ENCODE peak calls at places on chromosome 4, in seven cellular contexts. N is IMR-90, Z is mesenchymal stem cell, L is H9, S is H1, I is mesendoderm, B is trophoblast cell. U is an unnamed sample.

GRCh38 chr4:184384056-184384809 is 90.1 kb downstream of the IRF2 start:
- DNase-seq in N (peak; percentile 96), Z (peak; percentile 94), L (peak; percentile 29), S (no peak), I (no peak), B (no peak), U (no peak)

GRCh38 chr4:145315828-145316227 is 135.4 kb upstream of the OTUD4 start:
- DNase-seq in N (no peak), Z (no peak), L (no peak), S (no peak), I (no peak), B (no peak), U (no peak)

GRCh38 chr4:6066191-6066590 is 48.0 kb upstream of the C4orf50 start:
- DNase-seq in N (no peak), Z (no peak), L (no peak), S (no peak), I (no peak), B (no peak), U (no peak)

GRCh38 chr4:15327311-15328298 is 100.2 kb upstream of the C1QTNF7 start:
- DNase-seq in N (peak; percentile 94), Z (peak; percentile 85), L (no peak), S (no peak), I (peak; percentile 21), B (peak; percentile 51), U (no peak)

GRCh38 chr4:658681-659667 is 15.1 kb downstream of the ATP5ME start:
- DNase-seq in N (no peak), Z (no peak), L (peak; percentile 19), S (no peak), I (no peak), B (no peak), U (no peak)

GRCh38 chr4:128162434-128162833 is 101.3 kb downstream of the LARP1B start:
- DNase-seq in N (peak; percentile 40), Z (no peak), L (no peak), S (no peak), I (peak; percentile 50), B (no peak), U (no peak)

GRCh38 chr4:73576366-73576765 is 43.9 kb downstream of the RASSF6 start:
- DNase-seq in N (peak; percentile 29), Z (peak; percentile 28), L (no peak), S (no peak), I (no peak), B (no peak), U (no peak)

GRCh38 chr4:157043131-157043530 is 32.8 kb upstream of the GLRB start:
- DNase-seq in N (peak; percentile 51), Z (peak; percentile 67), L (peak; percentile 52), S (no peak), I (peak; percentile 86), B (no peak), U (peak; percentile 5)

GRCh38 chr4:39730067-39730466 is 32.1 kb downstream of the UBE2K start:
- DNase-seq in N (no peak), Z (peak; percentile 58), L (no peak), S (no peak), I (no peak), B (no peak), U (no peak)

GRCh38 chr4:80321341-80321740 is 14.2 kb upstream of the CFAP299 start:
- DNase-seq in N (no peak), Z (no peak), L (no peak), S (no peak), I (no peak), B (no peak), U (no peak)

GRCh38 chr4:168380290-168380689 is 61.7 kb upstream of the DDX60 start:
- DNase-seq in N (no peak), Z (no peak), L (no peak), S (no peak), I (no peak), B (no peak), U (no peak)

GRCh38 chr4:71262161-71262560 is 76.7 kb upstream of the SLC4A4 start:
- DNase-seq in N (peak; percentile 62), Z (peak; percentile 62), L (no peak), S (no peak), I (no peak), B (no peak), U (no peak)

GRCh38 chr4:25860586-25861421 is 2.0 kb downstream of the SEL1L3 start:
- DNase-seq in N (peak; percentile 42), Z (no peak), L (no peak), S (no peak), I (no peak), B (peak; percentile 3), U (no peak)

GRCh38 chr4:184424993-184425758 is 49.2 kb downstream of the IRF2 start:
- DNase-seq in N (peak; percentile 55), Z (peak; percentile 81), L (no peak), S (no peak), I (no peak), B (no peak), U (no peak)

GRCh38 chr4:80155286-80155982 is 41.9 kb upstream of the PRDM8 start:
- DNase-seq in N (no peak), Z (no peak), L (no peak), S (no peak), I (no peak), B (peak; percentile 7), U (no peak)

GRCh38 chr4:142474398-142475087 is 371.6 kb downstream of the INPP4B start:
- DNase-seq in N (peak; percentile 9), Z (no peak), L (no peak), S (no peak), I (no peak), B (peak; percentile 97), U (no peak)

GRCh38 chr4:112514079-112514448 is 1.9 kb downstream of the NEUROG2 start:
- DNase-seq in N (no peak), Z (no peak), L (peak; percentile 56), S (no peak), I (peak; percentile 33), B (no peak), U (no peak)

GRCh38 chr4:160318567-160319220 is 1215.8 kb downstream of the RAPGEF2 start:
- DNase-seq in N (no peak), Z (no peak), L (no peak), S (no peak), I (no peak), B (no peak), U (no peak)

GRCh38 chr4:176534566-176534965 is 214.8 kb downstream of the SPCS3 start:
- DNase-seq in N (peak; percentile 95), Z (peak; percentile 83), L (no peak), S (no peak), I (peak; percentile 24), B (no peak), U (no peak)

GRCh38 chr4:5816851-5817375 is 76.0 kb downstream of the CRMP1 start:
- DNase-seq in N (no peak), Z (no peak), L (no peak), S (no peak), I (no peak), B (no peak), U (no peak)

GRCh38 chr4:173317003-173317402 is 17.2 kb downstream of the HMGB2 start:
- DNase-seq in N (no peak), Z (peak; percentile 4), L (peak; percentile 51), S (no peak), I (peak; percentile 65), B (no peak), U (no peak)

GRCh38 chr4:77031544-77031943 is 44.2 kb downstream of the CCNI start:
- DNase-seq in N (no peak), Z (no peak), L (no peak), S (no peak), I (no peak), B (no peak), U (no peak)

GRCh38 chr4:77037736-77038135 is 38.1 kb downstream of the CCNI start:
- DNase-seq in N (peak; percentile 56), Z (peak; percentile 33), L (no peak), S (no peak), I (no peak), B (no peak), U (no peak)

GRCh38 chr4:77040265-77040664 is 35.5 kb downstream of the CCNI start:
- DNase-seq in N (peak; percentile 85), Z (peak; percentile 65), L (no peak), S (no peak), I (no peak), B (no peak), U (no peak)

GRCh38 chr4:77036206-77036605 is 39.6 kb downstream of the CCNI start:
- DNase-seq in N (peak; percentile 94), Z (peak; percentile 77), L (no peak), S (no peak), I (no peak), B (no peak), U (no peak)

GRCh38 chr4:77035153-77035552 is 40.6 kb downstream of the CCNI start:
- DNase-seq in N (no peak), Z (no peak), L (no peak), S (no peak), I (no peak), B (no peak), U (no peak)
- H3K9ac ChIP-seq in N (no peak overlapping the region), Z (no peak overlapping the region), L (no peak overlapping the region), S (no peak overlapping the region), I (no peak overlapping the region), B (no peak overlapping the region), U (no peak overlapping the region)

GRCh38 chr4:44544158-44544557 is 95.5 kb upstream of the KCTD8 start:
- DNase-seq in N (no peak), Z (no peak), L (no peak), S (no peak), I (no peak), B (no peak), U (no peak)
- H2BK120ac ChIP-seq in N (no peak overlapping the region), Z (no peak overlapping the region), L (no peak overlapping the region), S (no peak overlapping the region), I (no peak overlapping the region), B (no peak overlapping the region), U (no peak overlapping the region)

DNA sequence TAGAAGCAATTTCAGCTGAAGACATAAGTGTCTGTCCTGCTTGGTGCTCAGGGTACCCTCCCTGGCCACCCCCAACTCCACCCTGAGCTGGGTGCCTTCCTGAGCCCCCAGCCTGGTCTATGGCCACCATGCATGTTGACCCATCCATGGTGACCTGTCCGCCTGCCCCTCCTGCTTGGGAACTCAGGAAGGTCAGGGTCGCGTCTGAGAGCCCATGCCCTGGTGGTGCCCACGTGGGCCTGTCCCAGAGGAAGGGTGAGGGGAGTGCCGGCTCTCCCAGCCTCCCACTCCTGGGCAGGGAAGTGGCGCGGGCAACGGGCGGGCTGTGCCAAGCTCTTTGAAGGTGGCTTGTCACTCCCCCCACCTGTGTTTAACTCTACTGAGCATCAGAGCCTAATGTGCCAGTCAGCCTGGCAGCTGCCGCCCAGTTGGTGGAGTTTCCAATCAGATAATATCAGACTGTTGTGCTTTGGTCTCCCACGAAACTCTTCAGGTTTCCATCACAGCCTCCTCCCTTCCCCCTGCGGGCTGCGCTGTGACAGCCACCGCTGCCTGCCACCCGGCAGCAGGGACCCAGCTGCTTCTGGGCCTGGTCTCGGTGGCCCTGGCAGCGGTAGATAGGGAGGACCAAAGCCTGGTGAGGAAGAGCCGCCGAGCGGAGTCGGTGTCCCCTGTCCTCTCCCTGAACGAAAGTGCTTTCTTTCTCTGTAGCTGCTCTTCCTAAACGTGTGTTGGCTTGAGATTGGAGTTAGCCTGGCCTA is 4.8 kb downstream of the SH3BP2 start:
- DNase-seq in N (no peak), Z (no peak), L (no peak), S (no peak), I (no peak), B (no peak), U (no peak)
- H3K9ac ChIP-seq in N (no peak overlapping the region), Z (no peak overlapping the region), L (no peak overlapping the region), S (no peak overlapping the region), I (no peak overlapping the region), B (no peak overlapping the region), U (no peak overlapping the region)

DNA sequence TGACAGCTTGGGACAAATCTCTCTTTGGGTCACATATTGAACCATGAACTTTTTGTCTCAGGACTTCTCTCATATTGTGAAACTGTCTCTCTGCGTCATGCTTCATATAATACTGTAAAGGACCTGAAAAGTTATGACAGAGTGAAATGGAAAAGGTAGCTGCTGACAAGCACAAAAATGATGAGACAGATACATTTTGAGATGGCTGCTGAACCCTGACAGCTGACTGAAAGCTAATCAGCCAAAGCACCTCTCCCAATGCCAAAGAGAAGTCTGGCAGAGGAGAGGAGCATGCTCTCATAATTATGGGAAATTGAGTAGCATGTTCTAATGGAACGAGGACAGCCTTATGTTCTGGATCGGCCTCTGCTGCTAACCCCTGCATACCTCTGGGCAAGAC is 873.4 kb upstream of the ADGRL3 start:
- DNase-seq in N (no peak), Z (no peak), L (no peak), S (no peak), I (no peak), B (no peak), U (no peak)
- H2BK120ac ChIP-seq in N (no peak overlapping the region), Z (no peak overlapping the region), L (no peak overlapping the region), S (no peak overlapping the region), I (no peak overlapping the region), B (no peak overlapping the region), U (no peak overlapping the region)

U was measured in neuronal stem cell.